ENCODE peak calls at places on chromosomes 13 and 19, in seven cellular contexts. H, E, O, L, A, Y and N are unnamed samples.
A peak's percentile ranks its signal among the peaks of the same experiment; 100 is the strongest.

GRCh38 chr19:38303517-38304351 is at the start of gene C19orf33:
- DNase-seq in Y (no peak), E (peak; percentile 85), H (no peak), O (no peak), A (peak; percentile 92), L (peak; percentile 90), N (no peak)

GRCh38 chr13:106709509-106709908 is 141.6 kb upstream of the ARGLU1 start:
- DNase-seq in E (no peak), O (no peak), Y (no peak), A (no peak), H (no peak), L (no peak), N (no peak)

GRCh38 chr19:927707-928401 is 2.0 kb downstream of the ARID3A start:
- DNase-seq in E (no peak), L (peak; percentile 72), O (peak; percentile 14), H (no peak), Y (no peak), A (no peak), N (no peak)

GRCh38 chr13:44429311-44429710 is 55.7 kb downstream of the SERP2 start:
- DNase-seq in L (no peak), A (no peak), E (no peak), O (no peak), H (no peak), Y (no peak), N (no peak)

GRCh38 chr19:29764322-29764721 is 47.5 kb upstream of the CCNE1 start:
- DNase-seq in H (no peak), A (no peak), O (no peak), Y (no peak), L (no peak), E (no peak), N (no peak)

GRCh38 chr19:18438331-18439024 is 545 bp upstream of the ISYNA1 start:
- DNase-seq in E (no peak), Y (peak; percentile 83), A (no peak), O (peak; percentile 77), H (no peak), L (peak; percentile 92), N (peak; percentile 88)

GRCh38 chr19:2015611-2015950 is at the start of gene BTBD2:
- DNase-seq in Y (peak; percentile 78), O (peak; percentile 66), A (peak; percentile 71), E (peak; percentile 67), L (peak; percentile 72), H (no peak), N (peak; percentile 50)

GRCh38 chr19:18961767-18962423 is 20.9 kb upstream of the HOMER3 start:
- DNase-seq in Y (no peak), O (no peak), L (peak; percentile 97), E (no peak), H (peak; percentile 43), A (no peak), N (no peak)

GRCh38 chr19:16386619-16387240 is 62.1 kb downstream of the KLF2 start:
- DNase-seq in E (no peak), Y (no peak), O (no peak), A (no peak), H (peak; percentile 75), L (peak; percentile 85), N (peak; percentile 77)

GRCh38 chr13:108213946-108214345 is 1.4 kb downstream of the LIG4 start:
- DNase-seq in Y (no peak), A (no peak), L (no peak), O (no peak), E (no peak), H (no peak), N (no peak)

GRCh38 chr13:76329004-76329403 is 557.2 kb downstream of the KCTD12 start:
- DNase-seq in A (no peak), E (no peak), Y (no peak), O (no peak), L (no peak), H (no peak), N (no peak)

GRCh38 chr19:2374808-2375207 is 14.7 kb downstream of the TMPRSS9 start:
- DNase-seq in H (no peak), A (no peak), L (no peak), Y (no peak), O (no peak), E (no peak), N (no peak)

GRCh38 chr19:1173160-1173844 is 766 bp downstream of the SBNO2 start:
- DNase-seq in A (peak; percentile 52), L (peak; percentile 78), Y (peak; percentile 42), O (no peak), H (peak; percentile 21), E (no peak), N (no peak)

GRCh38 chr13:89057862-89058261 is 1386.7 kb downstream of the SLITRK5 start:
- DNase-seq in Y (no peak), L (no peak), E (no peak), H (no peak), A (no peak), O (no peak), N (no peak)

GRCh38 chr13:22114630-22115311 is 443.9 kb downstream of the FGF9 start:
- DNase-seq in O (no peak), L (no peak), A (no peak), Y (no peak), E (no peak), H (peak; percentile 54), N (no peak)

GRCh38 chr19:4970558-4971423 is 1.9 kb downstream of the KDM4B start:
- DNase-seq in A (peak; percentile 49), H (no peak), E (no peak), L (peak; percentile 84), Y (no peak), O (peak; percentile 58), N (peak; percentile 57)

GRCh38 chr13:36395280-36395679 is 37.0 kb upstream of the CCNA1 start:
- DNase-seq in A (no peak), O (no peak), Y (no peak), E (no peak), H (no peak), L (no peak), N (no peak)

GRCh38 chr13:79709526-79709925 is 228.6 kb downstream of the NDFIP2 start:
- DNase-seq in O (no peak), A (no peak), Y (no peak), E (no peak), L (no peak), H (no peak), N (no peak)

DNA sequence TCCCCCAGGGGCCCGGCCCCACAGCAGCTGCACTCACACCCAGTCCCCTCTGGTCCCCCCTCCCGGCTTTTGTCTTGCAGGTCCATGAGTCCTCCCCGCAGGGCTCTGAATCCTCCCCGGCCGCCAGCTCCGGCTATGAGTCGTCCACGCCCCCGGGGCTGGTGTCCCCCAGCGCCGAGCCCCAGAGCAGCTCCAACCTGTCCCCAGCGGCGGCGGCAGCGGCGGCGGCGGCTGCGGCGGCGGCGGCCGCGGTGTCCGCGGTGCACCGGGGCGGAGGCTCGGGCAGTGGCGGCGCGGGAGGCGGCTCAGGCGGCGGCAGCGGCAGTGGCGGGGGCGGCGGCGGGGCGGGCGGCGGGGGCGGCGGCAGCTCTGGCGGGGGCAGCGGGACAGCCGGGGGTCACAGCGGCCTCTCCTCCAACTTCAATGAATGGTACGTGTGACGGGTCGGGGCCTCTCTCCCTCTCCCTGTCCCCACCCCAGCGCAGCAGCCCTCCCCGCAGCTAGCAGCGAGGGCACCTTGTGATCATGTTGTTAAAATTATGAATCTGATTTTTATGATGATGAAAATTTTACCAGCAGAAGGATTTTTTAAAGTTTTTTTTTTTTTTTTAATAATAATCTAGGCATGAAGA is 3.8 kb downstream of the ZIC2 start:
- DNase-seq in L (peak; percentile 75), E (no peak), H (no peak), O (no peak), A (no peak), Y (no peak), N (no peak)
- H3K27me3 ChIP-seq in L (no peaks in the 10 kb centered on the region), E (peaks cover 29% of the 10 kb centered on the region), H (peaks cover 72% of the 10 kb centered on the region), O (peaks cover 99% of the 10 kb centered on the region), A (peaks cover 94% of the 10 kb centered on the region), Y (peaks cover 71% of the 10 kb centered on the region), N (no peaks in the 10 kb centered on the region)

GRCh38 chr19:46297700-46298476 is 1.0 kb downstream of the HIF3A start:
- DNase-seq in Y (peak; percentile 79), E (peak; percentile 71), A (peak; percentile 65), H (no peak), L (peak; percentile 58), O (peak; percentile 89), N (peak; percentile 79)

GRCh38 chr19:46298477-46299003 is 1.7 kb downstream of the HIF3A start:
- DNase-seq in A (no peak), E (no peak), O (no peak), Y (no peak), L (peak; percentile 52), H (no peak), N (no peak)

GRCh38 chr19:46299004-46299509 is 2.2 kb downstream of the HIF3A start:
- DNase-seq in H (no peak), A (peak; percentile 99), O (peak; percentile 98), L (peak; percentile 63), Y (peak; percentile 95), E (peak; percentile 96), N (peak; percentile 94)

GRCh38 chr19:46295401-46296308 is 1.2 kb upstream of the HIF3A start:
- DNase-seq in E (no peak), A (peak; percentile 40), H (no peak), L (no peak), O (no peak), Y (no peak), N (no peak)

GRCh38 chr19:46296722-46297431 is at the start of gene HIF3A:
- DNase-seq in Y (peak; percentile 75), H (no peak), A (peak; percentile 74), O (peak; percentile 67), L (peak; percentile 98), E (peak; percentile 65), N (peak; percentile 84)
- H3K4me1 ChIP-seq in Y (peaks cover 15% of the 10 kb centered on the region), H (no peaks in the 10 kb centered on the region), A (peaks cover 14% of the 10 kb centered on the region), O (peaks cover 14% of the 10 kb centered on the region), L (peaks cover 4% of the 10 kb centered on the region), E (peaks cover 23% of the 10 kb centered on the region), N (peaks cover 30% of the 10 kb centered on the region)

DNA sequence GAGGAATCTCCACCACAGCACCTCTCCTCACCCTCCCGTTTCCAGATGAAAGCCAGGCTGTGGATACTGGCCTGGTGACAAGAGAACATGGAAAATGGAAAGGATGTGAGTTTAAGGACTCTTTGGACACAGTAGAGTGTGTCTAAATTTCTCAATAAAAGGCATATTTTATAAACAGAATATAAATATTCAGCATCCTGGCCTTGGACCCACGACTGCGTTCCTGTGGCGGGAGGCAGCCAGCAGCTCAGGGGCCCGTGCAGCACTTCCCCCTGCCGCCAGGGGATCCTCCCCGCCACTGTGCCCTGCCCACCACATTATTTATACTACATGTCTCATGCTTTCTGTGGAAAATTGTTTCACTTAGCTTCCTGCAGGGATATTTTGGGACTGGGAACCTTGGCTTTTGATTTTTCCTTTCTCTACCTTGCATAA is 108.0 kb upstream of the SPATA13 start:
- DNase-seq in O (no peak), A (no peak), L (no peak), H (no peak), Y (peak; percentile 54), E (no peak), N (no peak)
- TF ChIP-seq CTCF in O (no peak), A (no peak), L (no peak), H (no peak), Y (no peak), E (no peak), N (no peak)

DNA sequence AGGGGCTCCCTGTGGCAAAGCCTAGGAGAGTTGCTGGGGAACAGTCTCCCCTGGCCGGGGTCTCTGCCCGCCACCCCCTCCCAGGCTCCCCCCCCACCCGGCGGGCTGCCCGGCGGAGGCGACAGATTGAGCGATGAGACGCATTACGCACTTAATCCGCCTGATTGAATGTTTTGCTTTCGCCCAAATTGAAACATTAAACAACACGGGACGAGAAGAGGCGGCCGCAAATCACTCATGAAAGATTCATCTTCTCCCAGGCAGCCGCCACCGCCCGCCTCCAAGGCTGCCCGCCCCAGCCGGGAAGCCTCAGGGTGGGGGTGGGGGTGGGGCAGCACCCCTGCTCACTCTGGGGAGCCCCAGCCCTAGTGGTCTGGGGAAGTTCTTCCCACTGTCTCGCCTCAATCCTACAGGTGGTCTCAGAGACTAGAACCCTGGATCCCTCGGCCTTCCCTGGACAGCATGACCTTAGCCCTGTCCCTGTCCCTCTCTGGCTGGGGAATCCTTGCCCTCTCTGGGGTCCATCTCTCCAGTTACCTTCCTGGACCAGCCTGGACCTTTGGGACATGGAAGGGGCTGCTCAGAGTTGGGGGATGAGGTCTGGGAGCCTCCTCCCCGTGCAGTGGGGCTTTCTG is 7.6 kb upstream of the ERFL start:
- DNase-seq in O (no peak), L (no peak), E (no peak), A (no peak), H (peak; percentile 21), Y (no peak), N (no peak)
- H3K27me3 ChIP-seq in O (peaks cover 74% of the 10 kb centered on the region), L (peaks cover 86% of the 10 kb centered on the region), E (no peaks in the 10 kb centered on the region), A (peaks cover 12% of the 10 kb centered on the region), H (no peaks in the 10 kb centered on the region), Y (peaks cover 26% of the 10 kb centered on the region), N (no peaks in the 10 kb centered on the region)